ENCODE peak calls at places on chromosomes 13 and 19, in five cellular contexts. L is IMR-90, Q is mesendoderm, S is H1, F is mesenchymal stem cell. M is an unnamed sample.

GRCh38 chr19:5452594-5453565 is 2.3 kb upstream of the ZNRF4 start:
- DNase-seq in L (peak), Q (peak), S (no peak), F (peak), M (no peak)

GRCh38 chr13:43195551-43195950 is 172.2 kb downstream of the DNAJC15 start:
- DNase-seq in L (no peak), Q (no peak), S (no peak), F (no peak), M (no peak)

GRCh38 chr19:35140898-35141626 is 2.0 kb upstream of the FXYD7 start:
- DNase-seq in L (peak), Q (peak), S (peak), F (peak), M (peak)

GRCh38 chr13:31048521-31048920 is 113.2 kb downstream of the HSPH1 start:
- DNase-seq in L (no peak), Q (peak), S (no peak), F (no peak), M (no peak)

GRCh38 chr19:45931055-45931454 is 16.5 kb upstream of the NANOS2 start:
- DNase-seq in L (no peak), Q (no peak), S (no peak), F (no peak), M (no peak)

GRCh38 chr19:51798958-51799310 is 4.0 kb downstream of the FPR3 start:
- DNase-seq in L (no peak), Q (no peak), S (no peak), F (no peak), M (no peak)

GRCh38 chr19:14473073-14473790 is 1.9 kb downstream of the PTGER1 start:
- DNase-seq in L (no peak), Q (no peak), S (no peak), F (no peak), M (no peak)

GRCh38 chr13:80337011-80337688 is 3.8 kb downstream of the SPRY2 start:
- DNase-seq in L (no peak), Q (no peak), S (no peak), F (no peak), M (no peak)

GRCh38 chr19:15115762-15116615 is 8.8 kb downstream of the SYDE1 start:
- DNase-seq in L (no peak), Q (no peak), S (no peak), F (no peak), M (no peak)

GRCh38 chr13:94667190-94667589 is 45.2 kb downstream of the SOX21 start:
- DNase-seq in L (no peak), Q (no peak), S (no peak), F (no peak), M (no peak)

GRCh38 chr13:54912367-54912766 is 1883.8 kb downstream of the OLFM4 start:
- DNase-seq in L (no peak), Q (no peak), S (no peak), F (no peak), M (no peak)

GRCh38 chr13:36815069-36815468 is 4.0 kb upstream of the RFXAP start:
- DNase-seq in L (no peak), Q (peak), S (no peak), F (peak), M (no peak)

GRCh38 chr19:17406887-17407196 is 1.4 kb upstream of the BST2 start:
- DNase-seq in L (no peak), Q (no peak), S (no peak), F (no peak), M (no peak)

GRCh38 chr13:90591260-90591926 is 756.1 kb upstream of the MIR17HG start:
- DNase-seq in L (no peak), Q (no peak), S (no peak), F (no peak), M (no peak)

GRCh38 chr19:33821871-33822270 is 25.2 kb downstream of the KCTD15 start:
- DNase-seq in L (no peak), Q (no peak), S (no peak), F (no peak), M (no peak)

GRCh38 chr19:34134190-34135032 is 37.9 kb upstream of the LSM14A start:
- DNase-seq in L (peak), Q (peak), S (peak), F (peak), M (peak)

GRCh38 chr19:5369304-5369703 is 28.7 kb upstream of the PTPRS start:
- DNase-seq in L (no peak), Q (no peak), S (no peak), F (no peak), M (no peak)

GRCh38 chr13:40878321-40878720 is 88.9 kb downstream of the SLC25A15 start:
- DNase-seq in L (peak), Q (no peak), S (no peak), F (no peak), M (no peak)

DNA sequence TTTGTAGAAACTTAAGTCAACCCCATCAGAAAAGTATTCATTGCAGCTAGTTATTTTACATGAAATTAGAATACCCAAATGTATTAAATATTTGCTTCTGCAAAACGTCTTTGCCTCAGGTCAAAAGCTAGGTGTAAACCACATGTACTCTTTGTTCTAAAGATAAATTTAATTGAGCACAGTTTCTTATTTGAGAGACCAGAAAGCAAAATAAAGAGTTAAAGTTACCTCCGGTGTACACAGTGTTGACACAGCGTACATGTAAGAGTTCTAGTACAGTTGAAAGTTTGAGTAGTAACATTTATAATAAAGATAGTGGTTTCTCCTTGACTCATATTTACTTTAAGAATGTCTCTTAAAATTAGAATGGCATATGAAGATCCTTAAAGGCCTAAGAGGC is 2.8 kb downstream of the LRCH1 start:
- DNase-seq in L (no peak), Q (no peak), S (no peak), F (no peak), M (no peak)
- H3K4me3 ChIP-seq in L (no peak), Q (no peak), S (no peak), F (peak), M (no peak)

GRCh38 chr19:6521718-6522646 is 8.8 kb upstream of the TNFSF9 start:
- DNase-seq in L (no peak), Q (peak), S (no peak), F (no peak), M (no peak)
- H2BK15ac ChIP-seq in L (no peak), Q (no peak), S (peak), F (no peak), M (no peak)

DNA sequence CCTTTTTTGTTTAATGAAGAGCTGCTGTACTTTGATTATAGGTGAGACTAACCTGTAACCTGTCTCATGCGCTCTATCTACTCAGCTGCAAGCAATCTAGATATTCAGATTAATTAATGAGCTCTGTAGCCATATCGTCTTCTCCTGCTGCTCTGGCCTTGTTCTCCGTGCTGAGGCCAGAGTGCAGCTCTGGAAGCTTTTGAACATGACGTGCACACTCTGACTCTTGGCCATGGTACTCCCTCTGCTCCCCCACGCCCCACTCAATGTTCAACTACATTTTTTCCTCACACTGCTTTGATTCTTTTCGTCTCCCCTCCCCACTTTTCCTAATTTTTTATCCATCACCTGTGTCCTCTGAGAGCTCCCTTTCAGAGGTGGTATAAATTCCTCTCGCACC is 751.8 kb downstream of the FGF9 start:
- DNase-seq in L (no peak), Q (no peak), S (no peak), F (no peak), M (no peak)
- H3K4me3 ChIP-seq in L (no peak), Q (no peak), S (no peak), F (no peak), M (no peak)

DNA sequence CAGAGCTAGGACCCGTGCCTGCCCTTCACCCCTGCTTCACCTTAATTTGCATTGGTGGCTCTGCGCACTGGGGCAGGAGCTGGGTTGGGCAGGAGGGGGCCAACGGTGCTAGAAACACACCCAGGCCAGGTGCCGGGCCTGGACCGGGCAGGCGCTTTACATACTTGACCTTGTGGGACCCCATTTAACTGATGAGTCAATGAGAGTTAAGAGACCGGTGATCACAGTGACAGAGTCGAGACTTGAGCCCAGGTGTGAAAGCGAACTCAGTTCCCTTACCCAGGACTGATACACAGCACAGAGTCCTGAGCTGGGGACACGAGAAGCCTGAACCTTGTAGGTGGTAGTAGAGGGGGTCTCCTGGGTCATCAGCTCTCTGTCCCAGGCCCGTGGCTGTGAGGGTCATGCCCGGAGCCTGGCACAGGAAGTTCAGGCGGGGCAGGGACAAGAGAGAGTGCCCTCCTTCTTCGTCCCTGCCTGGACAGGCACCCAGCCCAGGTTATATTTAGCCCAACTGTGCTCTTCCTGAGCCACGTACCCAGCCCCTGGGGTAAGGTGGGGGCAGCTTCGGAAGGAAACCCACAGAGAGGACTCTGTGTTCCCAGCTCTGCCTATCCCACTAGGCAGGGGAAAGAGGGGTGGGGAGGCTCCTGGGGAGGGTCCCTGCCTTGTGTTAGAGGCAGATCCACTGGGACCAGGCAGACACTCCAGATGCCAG is 1.9 kb downstream of the PRX start:
- DNase-seq in L (no peak), Q (no peak), S (no peak), F (no peak), M (no peak)
- H2BK15ac ChIP-seq in L (no peak), Q (no peak), S (peak), F (no peak), M (peak)

GRCh38 chr19:12749938-12750521 is 1.6 kb upstream of the BEST2 start:
- DNase-seq in L (peak), Q (no peak), S (no peak), F (peak), M (no peak)
- H3K4me3 ChIP-seq in L (no peak), Q (no peak), S (no peak), F (no peak), M (no peak)

DNA sequence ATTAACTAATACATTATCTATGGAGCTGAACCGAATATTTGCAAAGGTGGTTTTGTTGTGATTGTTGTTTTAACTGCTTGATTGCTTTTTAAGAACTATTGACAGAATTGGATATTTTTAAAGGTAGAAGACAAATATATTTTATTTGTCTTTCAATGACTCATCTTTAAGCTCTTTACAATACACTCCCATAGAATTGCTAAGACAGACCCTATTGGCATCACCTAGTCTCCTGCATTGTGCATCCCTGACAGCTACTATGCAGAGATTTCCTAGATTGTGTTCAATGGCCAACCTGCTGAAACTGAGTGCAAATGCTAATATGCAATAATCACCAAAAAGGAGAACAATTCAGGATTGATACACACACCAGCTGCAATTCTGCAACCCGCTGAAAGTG is 19.7 kb upstream of the SCEL start:
- DNase-seq in L (no peak), Q (no peak), S (no peak), F (no peak), M (no peak)
- H2BK15ac ChIP-seq in L (no peak), Q (no peak), S (no peak), F (no peak), M (no peak)

GRCh38 chr19:47274071-47274890 is at the start of gene INAFM1:
- DNase-seq in L (peak), Q (peak), S (peak), F (peak), M (peak)

GRCh38 chr19:47274891-47275865 is 493 bp downstream of the INAFM1 start:
- DNase-seq in L (no peak), Q (no peak), S (no peak), F (peak), M (no peak)

GRCh38 chr19:47272448-47273312 is 2.0 kb upstream of the INAFM1 start:
- DNase-seq in L (no peak), Q (peak), S (no peak), F (no peak), M (no peak)

GRCh38 chr19:47273313-47274070 is 1.2 kb upstream of the INAFM1 start:
- DNase-seq in L (peak), Q (peak), S (peak), F (peak), M (peak)

GRCh38 chr19:47275866-47276461 is 1.3 kb downstream of the INAFM1 start:
- DNase-seq in L (peak), Q (no peak), S (no peak), F (peak), M (no peak)
- H3K4me3 ChIP-seq in L (no peak), Q (no peak), S (peak), F (peak), M (peak)

DNA sequence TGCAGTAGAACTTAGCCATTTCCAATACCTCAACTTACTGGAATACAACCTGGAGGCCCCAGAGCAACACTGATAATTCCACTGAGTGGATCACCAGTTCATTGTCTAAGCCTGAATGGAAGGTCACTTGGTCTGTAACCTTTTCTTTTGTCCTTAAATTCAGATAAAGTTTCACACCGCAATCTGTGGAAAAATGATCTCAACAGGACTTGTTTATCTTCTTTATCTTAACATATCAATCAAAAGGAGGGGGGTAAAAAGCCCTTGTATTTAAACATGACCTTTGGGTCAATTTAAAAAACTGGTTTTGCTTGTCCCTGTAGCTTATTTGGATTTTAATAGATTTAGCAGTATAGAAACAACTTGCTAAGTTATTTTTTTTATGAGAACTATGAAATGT is 21.6 kb downstream of the SAE1 start:
- DNase-seq in L (no peak), Q (peak), S (no peak), F (no peak), M (no peak)
- H2BK15ac ChIP-seq in L (no peak), Q (no peak), S (no peak), F (no peak), M (no peak)